ENCODE peak calls at places on chromosome 10, in six cellular contexts. One of them, this sample, is unnamed.

GRCh38 chr10:21174670-21175495 is 277.8 kb upstream of the NEBL start:
- DNase-seq in A549: no peak
- DNase-seq in mammary epithelial cell: no peak
- DNase-seq in left ventricle myocardium inferior: no peak
- DNase-seq in IMR-90: no peak
- DNase-seq in GM12878: no peak
- DNase-seq in this sample: no peak

GRCh38 chr10:75401569-75402485 is at the start of gene ZNF503:
- DNase-seq in A549: peak
- DNase-seq in mammary epithelial cell: peak
- DNase-seq in left ventricle myocardium inferior: peak
- DNase-seq in IMR-90: peak
- DNase-seq in GM12878: peak
- DNase-seq in this sample: peak

GRCh38 chr10:18418579-18419210 is 232.7 kb downstream of the NSUN6 start:
- DNase-seq in A549: no peak
- DNase-seq in mammary epithelial cell: no peak
- DNase-seq in left ventricle myocardium inferior: no peak
- DNase-seq in IMR-90: peak
- DNase-seq in GM12878: no peak
- DNase-seq in this sample: no peak

GRCh38 chr10:60967854-60968484 is 24.0 kb upstream of the RHOBTB1 start:
- DNase-seq in A549: no peak
- DNase-seq in mammary epithelial cell: no peak
- DNase-seq in left ventricle myocardium inferior: no peak
- DNase-seq in IMR-90: no peak
- DNase-seq in GM12878: no peak
- DNase-seq in this sample: no peak

GRCh38 chr10:112615269-112615668 is 168.3 kb downstream of the VTI1A start:
- DNase-seq in A549: no peak
- DNase-seq in mammary epithelial cell: peak
- DNase-seq in left ventricle myocardium inferior: no peak
- DNase-seq in IMR-90: no peak
- DNase-seq in GM12878: no peak
- DNase-seq in this sample: no peak

GRCh38 chr10:48237225-48237855 is 37.2 kb downstream of the FRMPD2 start:
- DNase-seq in A549: no peak
- DNase-seq in mammary epithelial cell: no peak
- DNase-seq in left ventricle myocardium inferior: no peak
- DNase-seq in IMR-90: no peak
- DNase-seq in GM12878: no peak
- DNase-seq in this sample: no peak

GRCh38 chr10:5947471-5948207 is 29.7 kb downstream of the IL15RA start:
- DNase-seq in A549: no peak
- DNase-seq in mammary epithelial cell: no peak
- DNase-seq in left ventricle myocardium inferior: no peak
- DNase-seq in IMR-90: no peak
- DNase-seq in GM12878: no peak
- DNase-seq in this sample: no peak

GRCh38 chr10:31644931-31645633 is 283.5 kb downstream of the ARHGAP12 start:
- DNase-seq in A549: no peak
- DNase-seq in mammary epithelial cell: no peak
- DNase-seq in left ventricle myocardium inferior: no peak
- DNase-seq in IMR-90: peak
- DNase-seq in GM12878: no peak
- DNase-seq in this sample: peak

GRCh38 chr10:110413903-110414562 is 83.7 kb upstream of the DUSP5 start:
- DNase-seq in A549: no peak
- DNase-seq in mammary epithelial cell: no peak
- DNase-seq in left ventricle myocardium inferior: no peak
- DNase-seq in IMR-90: no peak
- DNase-seq in GM12878: no peak
- DNase-seq in this sample: no peak

GRCh38 chr10:72099054-72099921 is 10.9 kb upstream of the SPOCK2 start:
- DNase-seq in A549: no peak
- DNase-seq in mammary epithelial cell: peak
- DNase-seq in left ventricle myocardium inferior: no peak
- DNase-seq in IMR-90: peak
- DNase-seq in GM12878: no peak
- DNase-seq in this sample: no peak

GRCh38 chr10:27742195-27742925 is 3.3 kb downstream of the MKX start:
- DNase-seq in A549: peak
- DNase-seq in mammary epithelial cell: peak
- DNase-seq in left ventricle myocardium inferior: peak
- DNase-seq in IMR-90: peak
- DNase-seq in GM12878: peak
- DNase-seq in this sample: peak

GRCh38 chr10:123787566-123787965 is 104.0 kb downstream of the CPXM2 start:
- DNase-seq in A549: no peak
- DNase-seq in mammary epithelial cell: no peak
- DNase-seq in left ventricle myocardium inferior: no peak
- DNase-seq in IMR-90: no peak
- DNase-seq in GM12878: no peak
- DNase-seq in this sample: no peak

GRCh38 chr10:124091646-124092269 is 1.6 kb downstream of the CHST15 start:
- DNase-seq in A549: peak
- DNase-seq in mammary epithelial cell: peak
- DNase-seq in left ventricle myocardium inferior: peak
- DNase-seq in IMR-90: no peak
- DNase-seq in GM12878: no peak
- DNase-seq in this sample: peak

GRCh38 chr10:61316866-61317265 is 136.3 kb downstream of the TMEM26 start:
- DNase-seq in A549: no peak
- DNase-seq in mammary epithelial cell: no peak
- DNase-seq in left ventricle myocardium inferior: no peak
- DNase-seq in IMR-90: no peak
- DNase-seq in GM12878: no peak
- DNase-seq in this sample: no peak

GRCh38 chr10:59635502-59636290 is 74.0 kb downstream of the SLC16A9 start:
- DNase-seq in A549: no peak
- DNase-seq in mammary epithelial cell: peak
- DNase-seq in left ventricle myocardium inferior: no peak
- DNase-seq in IMR-90: no peak
- DNase-seq in GM12878: no peak
- DNase-seq in this sample: no peak

GRCh38 chr10:60099998-60100747 is 193.8 kb upstream of the CCDC6 start:
- DNase-seq in A549: peak
- DNase-seq in mammary epithelial cell: peak
- DNase-seq in left ventricle myocardium inferior: no peak
- DNase-seq in IMR-90: peak
- DNase-seq in GM12878: no peak
- DNase-seq in this sample: peak

GRCh38 chr10:64039208-64039607 is 518.0 kb downstream of the REEP3 start:
- DNase-seq in A549: no peak
- DNase-seq in mammary epithelial cell: no peak
- DNase-seq in left ventricle myocardium inferior: no peak
- DNase-seq in IMR-90: no peak
- DNase-seq in GM12878: peak
- DNase-seq in this sample: no peak

GRCh38 chr10:86290933-86291615 is 75.5 kb downstream of the GRID1 start:
- DNase-seq in A549: no peak
- DNase-seq in mammary epithelial cell: no peak
- DNase-seq in left ventricle myocardium inferior: no peak
- DNase-seq in IMR-90: no peak
- DNase-seq in GM12878: no peak
- DNase-seq in this sample: no peak

GRCh38 chr10:16913266-16913665 is 96.0 kb upstream of the RSU1 start:
- DNase-seq in A549: no peak
- DNase-seq in mammary epithelial cell: no peak
- DNase-seq in left ventricle myocardium inferior: no peak
- DNase-seq in IMR-90: no peak
- DNase-seq in GM12878: no peak
- DNase-seq in this sample: no peak

GRCh38 chr10:538895-539294 is 150.6 kb downstream of the DIP2C start:
- DNase-seq in A549: no peak
- DNase-seq in mammary epithelial cell: peak
- DNase-seq in left ventricle myocardium inferior: no peak
- DNase-seq in IMR-90: peak
- DNase-seq in GM12878: no peak
- DNase-seq in this sample: peak

GRCh38 chr10:99743841-99744240 is 11.8 kb downstream of the CUTC start:
- DNase-seq in A549: no peak
- DNase-seq in mammary epithelial cell: no peak
- DNase-seq in left ventricle myocardium inferior: no peak
- DNase-seq in IMR-90: no peak
- DNase-seq in GM12878: no peak
- DNase-seq in this sample: no peak

GRCh38 chr10:118422241-118422640 is 80.1 kb upstream of the FAM204A start:
- DNase-seq in A549: no peak
- DNase-seq in mammary epithelial cell: no peak
- DNase-seq in left ventricle myocardium inferior: no peak
- DNase-seq in IMR-90: no peak
- DNase-seq in GM12878: no peak
- DNase-seq in this sample: no peak

GRCh38 chr10:106935978-106936451 is 228.5 kb downstream of the SORCS1 start:
- DNase-seq in A549: no peak
- DNase-seq in mammary epithelial cell: no peak
- DNase-seq in left ventricle myocardium inferior: no peak
- DNase-seq in IMR-90: no peak
- DNase-seq in GM12878: peak
- DNase-seq in this sample: no peak

GRCh38 chr10:80458263-80458625 is 4.1 kb downstream of the TSPAN14 start:
- DNase-seq in A549: no peak
- DNase-seq in mammary epithelial cell: no peak
- DNase-seq in left ventricle myocardium inferior: no peak
- DNase-seq in IMR-90: no peak
- DNase-seq in GM12878: no peak
- DNase-seq in this sample: no peak

GRCh38 chr10:97612386-97612785 is 20.9 kb downstream of the MORN4 start:
- DNase-seq in A549: peak
- DNase-seq in mammary epithelial cell: peak
- DNase-seq in left ventricle myocardium inferior: no peak
- DNase-seq in IMR-90: peak
- DNase-seq in GM12878: no peak
- DNase-seq in this sample: peak
- TF ChIP-seq CTCF in A549: peak
- TF ChIP-seq CTCF in mammary epithelial cell: peak
- TF ChIP-seq CTCF in left ventricle myocardium inferior: peak
- TF ChIP-seq CTCF in IMR-90: peak
- TF ChIP-seq CTCF in GM12878: no peak
- TF ChIP-seq CTCF in this sample: peak

DNA sequence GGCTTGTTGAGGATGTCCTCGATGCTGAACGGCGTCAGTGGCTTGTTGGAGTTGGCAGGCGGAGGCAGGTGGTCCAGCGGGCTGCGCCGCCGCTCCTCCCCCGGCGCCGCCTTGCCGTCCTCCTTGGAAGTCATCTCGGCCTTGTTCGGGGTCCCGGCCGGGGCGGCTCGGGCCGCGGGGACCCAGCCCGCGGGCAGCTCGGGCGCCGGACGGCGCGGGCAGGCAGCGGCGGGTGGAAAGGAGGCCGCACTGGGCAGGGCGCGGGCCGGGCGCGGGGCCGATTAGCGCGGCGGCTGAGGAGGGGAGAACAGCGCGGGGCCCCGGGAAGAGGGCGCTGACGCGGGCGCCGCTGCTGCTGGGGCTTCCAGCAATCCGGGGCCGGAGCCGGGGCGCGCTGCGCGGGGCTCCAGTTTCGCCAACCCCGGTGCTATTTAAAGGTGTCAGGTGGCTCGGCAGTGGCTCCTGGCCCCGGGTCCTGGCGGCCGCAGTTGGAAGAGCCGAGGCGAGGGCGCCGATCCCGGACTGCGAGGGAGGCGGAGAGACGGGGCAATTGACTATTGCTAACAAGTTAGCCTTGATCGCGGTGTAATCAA is 485 bp downstream of the LBX1 start:
- DNase-seq in A549: peak
- DNase-seq in mammary epithelial cell: no peak
- DNase-seq in left ventricle myocardium inferior: no peak
- DNase-seq in IMR-90: no peak
- DNase-seq in GM12878: no peak
- DNase-seq in this sample: no peak
- H3K4me3 ChIP-seq in A549: peak
- H3K4me3 ChIP-seq in mammary epithelial cell: peak
- H3K4me3 ChIP-seq in left ventricle myocardium inferior: peak
- H3K4me3 ChIP-seq in IMR-90: no peak
- H3K4me3 ChIP-seq in GM12878: no peak
- H3K4me3 ChIP-seq in this sample: no peak

GRCh38 chr10:47020491-47020890 is 109.3 kb downstream of the PTPN20 start:
- DNase-seq in A549: no peak
- DNase-seq in mammary epithelial cell: peak
- DNase-seq in left ventricle myocardium inferior: no peak
- DNase-seq in IMR-90: peak
- DNase-seq in GM12878: no peak
- DNase-seq in this sample: peak

GRCh38 chr10:47024046-47024322 is 112.8 kb downstream of the PTPN20 start:
- DNase-seq in A549: no peak
- DNase-seq in mammary epithelial cell: no peak
- DNase-seq in left ventricle myocardium inferior: no peak
- DNase-seq in IMR-90: no peak
- DNase-seq in GM12878: no peak
- DNase-seq in this sample: no peak

GRCh38 chr10:47023237-47024045 is 112.2 kb downstream of the PTPN20 start:
- DNase-seq in A549: no peak
- DNase-seq in mammary epithelial cell: no peak
- DNase-seq in left ventricle myocardium inferior: no peak
- DNase-seq in IMR-90: no peak
- DNase-seq in GM12878: no peak
- DNase-seq in this sample: no peak

GRCh38 chr10:47022311-47023131 is 111.3 kb downstream of the PTPN20 start:
- DNase-seq in A549: no peak
- DNase-seq in mammary epithelial cell: no peak
- DNase-seq in left ventricle myocardium inferior: no peak
- DNase-seq in IMR-90: no peak
- DNase-seq in GM12878: no peak
- DNase-seq in this sample: no peak

DNA sequence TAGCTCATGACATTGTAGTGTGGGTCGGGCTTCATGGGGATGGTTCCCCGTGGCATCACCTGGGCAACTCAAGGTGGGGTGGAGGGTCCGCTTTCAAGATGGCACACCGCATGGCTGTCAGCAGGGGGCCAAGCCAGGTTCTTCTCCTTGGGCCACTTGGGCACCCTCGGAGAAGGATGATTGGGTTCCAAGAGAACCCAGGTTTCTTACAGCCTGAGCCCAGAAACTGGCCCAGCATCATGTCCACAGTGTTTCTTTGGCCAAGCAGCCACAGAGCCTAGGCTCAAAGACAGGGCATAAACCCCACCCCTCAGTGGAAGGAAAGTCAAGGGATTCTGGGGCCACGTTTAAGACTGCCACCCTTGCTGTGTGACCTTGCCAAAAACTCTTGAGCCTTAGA is 110.6 kb downstream of the PTPN20 start:
- DNase-seq in A549: peak
- DNase-seq in mammary epithelial cell: no peak
- DNase-seq in left ventricle myocardium inferior: no peak
- DNase-seq in IMR-90: no peak
- DNase-seq in GM12878: no peak
- DNase-seq in this sample: no peak
- TF ChIP-seq CTCF in A549: no peak
- TF ChIP-seq CTCF in mammary epithelial cell: peak
- TF ChIP-seq CTCF in left ventricle myocardium inferior: no peak
- TF ChIP-seq CTCF in IMR-90: no peak
- TF ChIP-seq CTCF in GM12878: no peak
- TF ChIP-seq CTCF in this sample: peak

DNA sequence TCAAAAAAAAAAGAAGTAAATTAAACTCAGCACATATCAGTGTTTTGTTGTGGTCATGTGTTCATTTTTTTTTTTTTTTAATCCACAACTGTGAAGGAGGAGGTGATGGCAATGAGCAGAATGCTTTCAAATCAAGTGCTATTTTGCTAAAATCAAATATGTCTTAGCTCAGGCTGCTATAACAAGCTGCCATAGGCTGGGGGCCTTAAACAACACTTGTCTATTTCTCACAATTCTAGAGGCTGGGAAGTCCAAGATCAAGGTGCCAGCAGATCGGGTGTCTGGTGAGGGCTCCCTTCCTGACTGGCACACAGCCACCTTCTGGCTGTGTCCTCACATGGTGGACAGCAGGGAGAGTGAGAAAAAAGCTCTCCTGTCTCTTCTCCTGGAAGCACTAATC is 203.9 kb downstream of the FAM107B start:
- DNase-seq in A549: no peak
- DNase-seq in mammary epithelial cell: no peak
- DNase-seq in left ventricle myocardium inferior: no peak
- DNase-seq in IMR-90: no peak
- DNase-seq in GM12878: no peak
- DNase-seq in this sample: no peak
- H3K4me3 ChIP-seq in A549: peak
- H3K4me3 ChIP-seq in mammary epithelial cell: no peak
- H3K4me3 ChIP-seq in left ventricle myocardium inferior: no peak
- H3K4me3 ChIP-seq in IMR-90: no peak
- H3K4me3 ChIP-seq in GM12878: no peak
- H3K4me3 ChIP-seq in this sample: no peak